ENCODE peak calls at places on chromosomes 6 and 20, in four cellular contexts. U is body of pancreas, J is AG09319, M is OCI-LY7. P is an unnamed sample.

GRCh38 chr6:27726620-27727023 is 185.6 kb downstream of the OR2B2 start:
- DNase-seq in U (no peak), J (no peak), M (no peak), P (no peak)

GRCh38 chr6:109082178-109082577 is 12.5 kb downstream of the SESN1 start:
- DNase-seq in U (no peak), J (no peak), M (peak; percentile 64), P (no peak)

GRCh38 chr6:169827372-169827771 is 76.0 kb downstream of the ERMARD start:
- DNase-seq in U (no peak), J (no peak), M (no peak), P (no peak)

GRCh38 chr6:45643136-45643535 is 265.4 kb upstream of the SUPT3H start:
- DNase-seq in U (no peak), J (no peak), M (no peak), P (no peak)

GRCh38 chr20:40670251-40670650 is 18.8 kb downstream of the MAFB start:
- DNase-seq in U (no peak), J (no peak), M (no peak), P (no peak)

GRCh38 chr20:46660487-46660886 is 9.2 kb upstream of the SLC13A3 start:
- DNase-seq in U (no peak), J (no peak), M (no peak), P (no peak)

GRCh38 chr6:107713214-107713962 is 110.7 kb downstream of the SCML4 start:
- DNase-seq in U (no peak), J (no peak), M (peak; percentile 78), P (no peak)

GRCh38 chr20:19824861-19825260 is 66.8 kb downstream of the RIN2 start:
- DNase-seq in U (no peak), J (no peak), M (no peak), P (no peak)

GRCh38 chr6:75416443-75416842 is 77.2 kb downstream of the FILIP1 start:
- DNase-seq in U (no peak), J (no peak), M (no peak), P (no peak)

GRCh38 chr6:5175195-5175594 is 85.6 kb downstream of the LYRM4 start:
- DNase-seq in U (no peak), J (no peak), M (peak; percentile 39), P (no peak)

DNA sequence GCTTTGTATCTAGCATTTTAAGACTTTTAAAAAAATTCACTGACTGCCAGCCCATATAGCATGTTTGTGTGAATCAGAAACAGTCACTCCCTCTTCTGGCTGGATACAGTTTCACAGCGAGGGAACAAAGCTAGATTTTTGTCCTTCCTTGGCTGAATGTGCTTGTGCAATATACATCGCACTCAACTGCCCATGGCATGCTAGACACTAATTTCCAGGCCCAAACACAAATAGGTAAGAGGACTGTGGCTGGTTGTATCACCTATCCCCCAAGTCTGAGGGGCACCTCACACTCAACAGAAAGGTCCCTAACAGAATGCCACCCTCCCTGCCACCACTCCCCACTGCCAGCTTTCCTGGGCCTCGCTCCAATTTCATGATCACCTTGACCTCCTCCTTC is 16.2 kb upstream of the BLCAP start:
- DNase-seq in U (no peak), J (no peak), M (no peak), P (no peak)
- TF ChIP-seq CTCF in U (no peak), J (peak; percentile 42), M (peak; percentile 60), P (no peak)

DNA sequence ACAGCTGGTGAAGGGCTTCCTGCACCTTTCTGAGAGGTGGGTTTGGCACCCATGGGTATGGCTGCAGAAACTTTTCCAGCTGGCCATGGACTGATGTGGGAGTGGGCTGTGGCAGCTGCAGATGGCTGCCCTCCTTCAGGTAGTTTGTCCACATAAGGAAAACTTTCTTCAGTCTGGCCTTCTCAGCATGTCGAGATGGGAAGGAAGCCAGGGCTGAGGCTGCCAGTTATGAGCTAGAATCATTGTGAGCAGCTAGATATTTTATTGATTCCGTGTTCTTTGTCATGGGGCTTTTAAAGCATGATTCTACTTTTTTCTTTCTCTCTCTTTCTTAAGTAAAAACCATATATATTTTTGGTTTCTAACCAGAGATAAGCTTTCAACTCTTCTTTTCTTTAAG is 16.6 kb downstream of the NKX2-4 start:
- DNase-seq in U (peak; percentile 71), J (no peak), M (no peak), P (no peak)
- TF ChIP-seq CTCF in U (no peak), J (no peak), M (no peak), P (no peak)

GRCh38 chr6:126176266-126176665 is 163.6 kb upstream of the CENPW start:
- DNase-seq in U (no peak), J (no peak), M (no peak), P (no peak)
- TF ChIP-seq CTCF in U (no peak), J (peak; percentile 8), M (peak; percentile 33), P (peak; percentile 48)

DNA sequence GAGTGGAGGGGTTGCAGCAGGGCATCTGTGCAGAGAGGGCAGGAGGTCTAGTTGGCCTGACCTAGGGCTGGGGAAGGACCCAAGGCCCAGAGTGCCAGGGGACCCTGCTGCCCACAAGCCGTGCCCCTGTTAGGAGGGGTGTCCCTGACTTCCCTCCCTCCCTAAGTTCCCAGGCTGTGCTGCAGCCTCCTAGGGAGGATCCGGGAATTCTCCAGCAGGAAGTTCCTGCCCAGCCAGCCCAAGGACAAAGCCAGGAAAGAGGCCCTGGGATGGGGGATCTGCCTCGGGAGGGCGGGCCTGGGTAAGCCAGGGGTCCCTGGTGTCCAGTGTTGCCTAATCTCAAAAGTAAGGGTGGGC is 9.3 kb upstream of the BAK1 start:
- DNase-seq in U (no peak), J (no peak), M (no peak), P (no peak)
- TF ChIP-seq CTCF in U (no peak), J (no peak), M (no peak), P (no peak)

P was measured in GM13977.